ENCODE peak calls at places on chromosomes 13 and 19, in ten cellular contexts. G is CD8-positive, alpha-beta memory T cell; N is Jurkat, Clone E6-1; B is trophoblast cell; M is epithelial cell of esophagus; R is NB4; V is RWPE1; X is sciatic nerve; S is T-helper 2 cell treated with Interferon-gamma antibody and Interleukin-4, amounts not matched to agents 5 μg/mL and 100 μg/mL, for 36 hours; T is amygdala. D is an unnamed sample.

GRCh38 chr13:51501592-51502205 is 48.9 kb upstream of the INTS6 start:
- DNase-seq in X (no peak), B (no peak), N (no peak), V (no peak), M (peak), R (no peak), T (no peak), S (no peak), G (no peak), D (peak)

GRCh38 chr13:28316129-28316528 is 177.8 kb downstream of the PAN3 start:
- DNase-seq in T (no peak), V (no peak), R (no peak), N (no peak), B (no peak), X (no peak), S (no peak), G (no peak), M (no peak), D (no peak)

GRCh38 chr19:3179739-3180293 is 1.2 kb downstream of the S1PR4 start:
- DNase-seq in X (peak), G (no peak), V (no peak), R (peak), M (no peak), B (no peak), T (no peak), S (peak), N (no peak), D (peak)

GRCh38 chr19:58559275-58560006 is 1.0 kb upstream of the UBE2M start:
- DNase-seq in X (peak), S (peak), V (peak), T (no peak), M (peak), R (peak), N (peak), B (peak), G (peak), D (peak)

GRCh38 chr19:42184401-42184861 is 33.0 kb downstream of the DEDD2 start:
- DNase-seq in V (peak), S (peak), G (peak), N (peak), X (peak), M (peak), B (peak), R (peak), T (peak), D (peak)

GRCh38 chr19:3855321-3855720 is 13.5 kb downstream of the ZFR2 start:
- DNase-seq in R (no peak), B (no peak), N (no peak), G (no peak), S (no peak), V (peak), M (no peak), T (no peak), X (no peak), D (no peak)

GRCh38 chr13:99119686-99120085 is 81.0 kb upstream of the UBAC2 start:
- DNase-seq in V (no peak), R (no peak), N (no peak), M (no peak), S (peak), T (no peak), G (no peak), B (no peak), X (no peak), D (no peak)

GRCh38 chr13:85864963-85865530 is 65.8 kb upstream of the SLITRK6 start:
- DNase-seq in T (no peak), X (no peak), R (peak), S (no peak), G (no peak), V (peak), M (peak), N (peak), B (no peak), D (no peak)

GRCh38 chr13:66805657-66806056 is 424.5 kb downstream of the PCDH9 start:
- DNase-seq in N (no peak), R (no peak), V (no peak), G (no peak), X (no peak), M (no peak), B (no peak), S (no peak), T (no peak), D (no peak)

GRCh38 chr19:36266375-36266961 is 51.6 kb downstream of the ZNF146 start:
- DNase-seq in T (no peak), V (no peak), M (no peak), B (peak), S (no peak), R (no peak), X (no peak), G (no peak), N (no peak), D (peak)

GRCh38 chr19:51316688-51317087 is 5.2 kb downstream of the IGLON5 start:
- DNase-seq in T (no peak), X (no peak), G (no peak), V (no peak), S (no peak), N (no peak), B (no peak), M (no peak), R (no peak), D (no peak)

GRCh38 chr13:98324105-98324504 is 147.0 kb upstream of the RNF113B start:
- DNase-seq in S (no peak), R (no peak), G (no peak), T (no peak), X (no peak), V (no peak), M (no peak), N (no peak), B (no peak), D (no peak)

GRCh38 chr19:28605501-28606268 is 607.3 kb downstream of the UQCRFS1 start:
- DNase-seq in B (no peak), X (no peak), S (no peak), T (no peak), M (no peak), V (no peak), G (no peak), R (no peak), N (no peak), D (no peak)